ENCODE peak calls at places on chromosomes 16 and 17, in eight cellular contexts. V is hepatocyte, U is ascending aorta, F is mesendoderm, P is keratinocyte, Q is transverse colon, M is thoracic aorta, S is A549. Z is an unnamed sample. For H3K4me1, the result is how much of the 10 kb centered on the place peaks cover.

GRCh38 chr17:62865586-62865985 is 57.5 kb upstream of the MARCHF10 start:
- DNase-seq in M (no peak), P (no peak), Q (no peak), V (no peak), S (no peak), F (no peak), U (no peak), Z (no peak)

GRCh38 chr17:71184716-71185115 is 936.1 kb upstream of the SOX9 start:
- DNase-seq in M (no peak), F (no peak), V (no peak), Q (no peak), P (no peak), S (no peak), U (no peak), Z (no peak)

GRCh38 chr16:6573577-6573976 is 759.1 kb upstream of the RBFOX1 start:
- DNase-seq in V (peak), U (no peak), F (peak), Q (peak), M (no peak), S (no peak), P (no peak), Z (no peak)

GRCh38 chr17:9928601-9929341 is 23.7 kb upstream of the RCVRN start:
- DNase-seq in S (peak), F (peak), U (no peak), V (peak), Q (no peak), P (no peak), M (no peak), Z (no peak)

GRCh38 chr16:35795361-35796029 is 2336.1 kb downstream of the TP53TG3F start:
- DNase-seq in M (no peak), F (no peak), V (no peak), U (no peak), P (no peak), Q (no peak), S (no peak), Z (no peak)

GRCh38 chr16:79360267-79360666 is 240.3 kb downstream of the MAF start:
- DNase-seq in Q (no peak), U (no peak), F (no peak), S (no peak), V (no peak), P (peak), M (no peak), Z (no peak)

GRCh38 chr16:66858740-66859396 is 14.7 kb downstream of the CA7 start:
- DNase-seq in S (no peak), P (no peak), U (no peak), Q (no peak), F (no peak), V (no peak), M (no peak), Z (no peak)

GRCh38 chr17:72700226-72700625 is 392.3 kb downstream of the SLC39A11 start:
- DNase-seq in P (no peak), V (no peak), U (no peak), M (no peak), F (no peak), S (no peak), Q (no peak), Z (no peak)

GRCh38 chr17:6427284-6427781 is 7.6 kb downstream of the AIPL1 start:
- DNase-seq in S (no peak), U (no peak), Q (no peak), M (no peak), F (no peak), P (no peak), V (no peak), Z (no peak)

GRCh38 chr17:72125226-72125651 is 4.4 kb downstream of the SOX9 start:
- DNase-seq in P (no peak), F (no peak), S (no peak), Q (peak), M (no peak), U (no peak), V (no peak), Z (no peak)

GRCh38 chr17:29597361-29598172 is 4.6 kb downstream of the ANKRD13B start:
- DNase-seq in U (no peak), P (no peak), V (no peak), S (no peak), F (no peak), Q (no peak), M (no peak), Z (no peak)

GRCh38 chr16:25134306-25134705 is 22.8 kb downstream of the LCMT1 start:
- DNase-seq in Q (no peak), V (no peak), F (no peak), S (no peak), U (no peak), P (no peak), M (no peak), Z (no peak)

GRCh38 chr16:87499189-87499486 is 6.3 kb upstream of the ZCCHC14 start:
- DNase-seq in U (no peak), Q (no peak), F (no peak), V (no peak), M (no peak), P (peak), S (peak), Z (no peak)

GRCh38 chr16:79156761-79157160 is 443.8 kb downstream of the MAF start:
- DNase-seq in U (no peak), V (no peak), S (no peak), F (no peak), M (no peak), Q (no peak), P (no peak), Z (no peak)

GRCh38 chr17:73089918-73090317 is 2.6 kb downstream of the SLC39A11 start:
- DNase-seq in F (no peak), Q (no peak), V (no peak), U (no peak), P (no peak), M (no peak), S (no peak), Z (no peak)

GRCh38 chr17:51445934-51446333 is 185.6 kb downstream of the UTP18 start:
- DNase-seq in Q (no peak), V (no peak), S (no peak), U (no peak), F (no peak), P (no peak), M (no peak), Z (no peak)

GRCh38 chr17:12644623-12645022 is 21.1 kb upstream of the MYOCD start:
- DNase-seq in F (peak), M (no peak), U (no peak), S (no peak), P (no peak), Q (no peak), V (no peak), Z (no peak)

GRCh38 chr16:30664616-30665109 is 6.4 kb downstream of the FBRS start:
- DNase-seq in U (no peak), Q (no peak), V (no peak), F (no peak), M (no peak), P (no peak), S (no peak), Z (no peak)

GRCh38 chr17:42399121-42399520 is 10.9 kb upstream of the STAT3 start:
- DNase-seq in Q (no peak), F (no peak), P (no peak), M (no peak), S (no peak), V (no peak), U (no peak), Z (no peak)

GRCh38 chr16:84825896-84826557 is 6.2 kb downstream of the CRISPLD2 start:
- DNase-seq in V (no peak), F (no peak), P (no peak), S (no peak), U (no peak), M (no peak), Q (no peak), Z (no peak)

GRCh38 chr17:40312131-40312731 is 3.3 kb downstream of the RARA start:
- DNase-seq in Q (peak), U (peak), M (no peak), P (no peak), S (no peak), V (no peak), F (no peak), Z (no peak)

GRCh38 chr16:87203060-87203656 is 114.0 kb downstream of the C16orf95 start:
- DNase-seq in U (peak), P (no peak), Q (peak), M (no peak), S (peak), F (peak), V (peak), Z (peak)

GRCh38 chr16:3193221-3194212 is 5.5 kb downstream of the OR1F1 start:
- DNase-seq in F (peak), M (no peak), P (no peak), V (no peak), U (no peak), Q (no peak), S (peak), Z (no peak)

GRCh38 chr17:40168262-40168832 is 8.9 kb upstream of the RAPGEFL1 start:
- DNase-seq in S (peak), U (no peak), F (peak), V (peak), M (no peak), P (no peak), Q (no peak), Z (no peak)

GRCh38 chr16:4091638-4092037 is 24.6 kb downstream of the ADCY9 start:
- DNase-seq in P (no peak), F (no peak), M (no peak), U (no peak), S (no peak), Q (peak), V (no peak), Z (no peak)

GRCh38 chr17:8060274-8060673 is 21.4 kb downstream of the ALOX15B start:
- DNase-seq in F (peak), V (peak), U (no peak), M (no peak), Q (peak), P (no peak), S (peak), Z (peak)

DNA sequence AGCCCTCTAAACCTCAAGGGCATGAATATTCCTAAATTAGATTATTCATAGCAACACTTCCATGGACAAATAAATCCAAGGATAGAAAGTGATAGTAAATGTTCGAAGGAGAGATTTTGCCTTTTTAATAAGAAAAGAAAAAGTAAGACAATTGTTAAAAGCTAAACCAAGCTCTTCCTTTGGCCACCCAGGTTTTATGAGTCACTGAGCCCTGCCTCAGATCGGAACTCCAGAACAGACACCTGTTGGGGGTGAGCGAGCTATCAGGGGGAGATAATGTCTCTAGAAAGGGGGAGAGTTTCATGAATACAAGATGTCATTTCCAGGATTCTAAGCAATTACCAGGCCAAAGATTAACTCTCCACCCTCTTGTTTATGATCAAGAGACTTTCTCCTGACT is 171.4 kb downstream of the ANKFN1 start:
- DNase-seq in M (no peak), F (no peak), P (no peak), S (no peak), V (no peak), U (no peak), Q (no peak), Z (no peak)
- H3K4me1 ChIP-seq in M (under half), F (under half), P (under half), S (under half), V (under half), U (under half), Q (under half), Z (under half)

DNA sequence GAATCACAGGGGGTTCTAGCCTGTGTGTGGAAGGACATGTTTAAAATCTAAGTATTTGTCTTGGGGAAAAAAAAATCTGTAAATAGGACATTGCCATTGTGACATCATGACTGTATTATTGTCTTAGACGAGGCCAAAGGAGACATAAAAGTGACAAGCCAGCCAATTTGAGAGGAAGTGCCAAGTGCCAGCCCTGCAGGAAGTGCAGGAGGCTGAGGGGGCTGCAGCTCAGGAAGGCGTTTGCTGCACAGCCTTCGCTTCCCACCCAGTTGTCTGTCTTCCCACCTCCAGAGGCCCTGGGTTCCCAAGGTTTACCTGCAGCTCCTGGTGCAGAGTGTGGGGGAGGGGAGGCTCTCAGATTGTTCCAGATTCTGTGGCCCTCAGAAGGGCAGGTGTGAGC is 1.3 kb downstream of the ADCY7 start:
- DNase-seq in S (no peak), M (no peak), U (no peak), V (no peak), F (no peak), Q (no peak), P (no peak), Z (peak)
- H3K4me1 ChIP-seq in S (under half), M (under half), U (under half), V (under half), F (under half), Q (under half), P (under half), Z (half or more)

DNA sequence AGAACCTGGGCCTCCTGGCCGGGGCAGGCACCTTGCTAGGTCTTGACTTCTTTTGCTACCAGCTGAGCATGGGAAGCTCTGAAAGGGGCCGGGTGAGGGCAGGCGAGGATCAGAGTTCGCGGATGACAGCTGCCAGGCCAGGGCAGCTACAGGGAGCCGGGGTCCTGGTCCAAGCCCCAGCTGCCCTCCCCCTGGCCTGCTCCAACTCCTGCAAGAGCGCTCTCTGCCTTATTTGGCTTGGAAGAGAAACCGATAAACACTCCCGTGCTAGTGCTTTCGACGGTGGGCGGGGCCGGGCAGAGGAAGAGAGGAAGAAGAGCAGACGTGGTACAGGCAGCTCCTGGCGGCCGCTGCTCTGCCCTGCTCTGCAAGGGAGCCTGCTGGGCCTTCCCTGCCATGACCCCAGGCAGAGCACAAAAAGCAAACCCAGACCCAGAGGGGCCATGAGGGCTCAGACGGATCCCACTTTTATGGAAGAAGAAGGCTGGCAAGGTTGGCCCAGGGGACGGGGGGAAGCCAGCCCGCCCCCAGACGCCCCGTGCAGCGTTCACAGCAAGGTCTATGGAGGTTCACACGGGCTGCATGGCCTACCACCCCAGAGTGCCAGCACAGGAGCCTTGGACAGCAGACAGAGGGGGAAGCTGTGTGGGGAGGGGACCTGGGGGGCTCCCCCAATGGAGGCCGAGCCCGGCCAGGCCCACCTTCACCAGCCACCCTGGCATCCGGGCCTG is 25.6 kb downstream of the PIEZO1 start:
- DNase-seq in M (no peak), Q (peak), S (no peak), P (no peak), F (peak), U (no peak), V (peak), Z (no peak)
- H3K4me1 ChIP-seq in M (under half), Q (half or more), S (under half), P (under half), F (under half), U (under half), V (under half), Z (under half)

DNA sequence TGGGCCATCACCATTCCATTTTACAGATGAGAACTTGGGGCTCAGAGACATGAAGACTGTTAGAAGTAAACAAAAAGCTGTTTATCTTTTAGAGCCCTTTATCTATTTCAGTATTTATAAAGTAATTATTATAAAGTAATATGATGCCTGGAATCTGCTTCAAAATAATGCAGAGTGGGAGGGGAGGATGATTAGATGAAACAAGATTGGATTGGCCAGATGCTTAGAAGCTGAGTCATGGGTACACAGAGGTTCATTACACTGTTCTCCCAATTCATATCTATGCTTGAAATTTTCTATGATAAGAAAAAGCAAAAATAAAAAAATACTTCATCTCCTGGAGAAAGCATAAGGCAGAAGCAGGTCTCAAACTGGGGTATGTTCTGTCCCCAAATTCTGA is 29.4 kb downstream of the TOM1L2 start:
- DNase-seq in P (no peak), M (no peak), F (peak), S (no peak), U (no peak), Q (no peak), V (no peak), Z (no peak)
- H3K4me1 ChIP-seq in P (half or more), M (half or more), F (under half), S (half or more), U (under half), Q (half or more), V (half or more), Z (under half)

DNA sequence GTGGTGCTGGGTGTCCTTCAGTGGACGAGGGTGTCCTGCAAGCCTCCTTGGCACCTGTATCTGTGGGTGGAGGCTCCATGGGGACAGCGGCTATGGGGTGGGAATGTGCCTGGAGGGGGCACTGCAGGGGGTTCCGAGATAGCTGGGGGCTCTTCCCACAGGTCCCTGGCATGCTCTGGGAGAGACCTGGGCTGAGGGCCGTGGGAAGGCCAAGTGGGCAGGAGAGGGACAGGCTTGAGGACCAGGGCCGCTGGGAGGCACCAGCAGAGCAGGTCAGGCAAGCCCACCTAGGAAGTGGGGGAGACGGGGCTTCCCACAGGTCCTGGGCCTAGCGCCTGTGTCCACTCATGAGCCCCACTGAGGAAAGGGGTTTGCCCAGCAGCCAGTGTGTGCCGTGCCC is 9.7 kb downstream of the LRRC75A start:
- DNase-seq in S (no peak), M (no peak), Q (no peak), P (no peak), U (no peak), V (no peak), F (no peak), Z (no peak)
- H3K4me1 ChIP-seq in S (under half), M (half or more), Q (under half), P (under half), U (under half), V (under half), F (under half), Z (under half)

DNA sequence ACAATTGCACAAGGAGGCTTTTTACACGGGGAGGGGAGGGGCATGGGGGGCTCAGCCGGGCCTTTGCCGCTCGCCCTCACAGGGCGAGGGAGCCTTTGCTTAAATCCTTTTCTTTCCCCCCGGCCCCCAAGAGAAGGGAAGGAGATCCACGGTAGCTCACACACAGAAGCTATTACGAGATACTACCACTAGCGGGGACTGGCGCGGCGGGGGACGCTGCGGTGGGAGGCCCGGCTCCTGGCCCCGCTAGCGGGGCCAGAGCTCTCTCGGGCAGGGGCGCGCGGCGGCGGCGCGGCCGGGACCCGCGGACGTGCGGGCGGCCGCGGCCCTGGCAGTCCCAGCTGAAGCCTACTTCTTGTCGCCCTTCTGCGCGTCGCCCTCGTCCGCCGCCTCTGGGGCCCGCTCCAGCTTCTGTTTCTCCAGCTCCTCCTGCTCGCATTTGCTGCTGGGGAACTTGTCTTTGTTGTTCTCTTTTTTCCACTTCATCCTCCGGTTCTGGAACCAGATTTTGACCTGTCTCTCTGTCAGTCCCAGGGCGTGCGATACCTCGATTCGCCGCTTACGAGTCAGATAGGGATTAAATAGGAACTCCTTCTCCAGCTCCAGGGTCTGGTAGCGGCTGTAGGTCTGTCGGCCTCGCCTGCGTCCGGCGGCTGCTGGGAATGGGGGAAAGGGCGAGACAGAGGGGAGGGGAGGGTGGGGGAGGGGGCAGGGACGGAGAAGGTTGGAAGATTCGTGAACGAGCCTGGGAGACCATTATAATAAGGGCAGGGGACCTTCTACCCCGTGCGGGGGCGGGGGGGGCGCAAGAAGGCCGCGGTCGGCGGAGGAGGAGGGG is 2.0 kb downstream of the HOXB8 start:
- DNase-seq in P (no peak), F (peak), V (peak), U (no peak), Q (peak), S (peak), M (no peak), Z (peak)
- H3K4me1 ChIP-seq in P (under half), F (under half), V (under half), U (under half), Q (half or more), S (under half), M (half or more), Z (half or more)